ENCODE peak calls at places on chromosomes 12 and 14, in six cellular contexts. L is astrocyte of the spinal cord; Y is GM12878; E is SK-N-SH; D is HFF-Myc; K is stimulated activated CD8-positive, alpha-beta memory T cell treated with anti-CD3 and anti-CD28 coated beads, Interleukin-7, amount 100 ng/mL, for 4 hours. H is an unnamed sample.
A peak's percentile ranks its signal among the peaks of the same experiment; 100 is the strongest.

GRCh38 chr12:9699898-9700605 is 30.5 kb downstream of the CLEC2D start:
- DNase-seq in K (no peak), Y (no peak), D (no peak), E (no peak), L (no peak), H (no peak)

GRCh38 chr14:61145258-61145902 is 135.8 kb downstream of the TMEM30B start:
- DNase-seq in L (peak; percentile 95), D (peak; percentile 96), K (no peak), Y (no peak), E (peak; percentile 53), H (no peak)

GRCh38 chr12:87270894-87271293 is 758.3 kb downstream of the C12orf50 start:
- DNase-seq in Y (no peak), E (no peak), D (no peak), L (peak; percentile 31), K (no peak), H (no peak)

GRCh38 chr14:31205681-31206535 is 1.7 kb downstream of the HECTD1 start:
- DNase-seq in E (peak; percentile 21), D (no peak), Y (no peak), L (peak; percentile 72), K (no peak), H (no peak)

GRCh38 chr12:52867636-52868035 is 18.8 kb upstream of the KRT78 start:
- DNase-seq in E (no peak), D (no peak), Y (no peak), K (peak; percentile 34), L (no peak), H (no peak)

GRCh38 chr12:53254816-53255545 is 13.1 kb upstream of the ESPL1 start:
- DNase-seq in K (no peak), D (no peak), E (no peak), L (no peak), Y (no peak), H (no peak)

GRCh38 chr12:113831016-113831415 is 135.1 kb downstream of the RBM19 start:
- DNase-seq in K (no peak), E (no peak), L (peak; percentile 77), Y (no peak), D (no peak), H (no peak)

GRCh38 chr14:54606178-54606577 is 39.2 kb downstream of the SAMD4A start:
- DNase-seq in L (peak; percentile 47), Y (no peak), D (peak; percentile 67), E (no peak), K (no peak), H (no peak)

GRCh38 chr12:56851462-56851861 is 82.7 kb downstream of the SDR9C7 start:
- DNase-seq in K (no peak), L (no peak), D (no peak), E (no peak), Y (no peak), H (no peak)

GRCh38 chr12:92039048-92039447 is 106.6 kb downstream of the BTG1 start:
- DNase-seq in K (no peak), E (no peak), L (no peak), Y (no peak), D (no peak), H (no peak)

GRCh38 chr12:42162198-42162597 is 17.5 kb upstream of the GXYLT1 start:
- DNase-seq in E (no peak), L (peak; percentile 24), Y (no peak), K (no peak), D (no peak), H (no peak)

GRCh38 chr12:98533723-98534251 is 18.4 kb downstream of the TMPO start:
- DNase-seq in D (no peak), E (no peak), K (no peak), L (peak; percentile 26), Y (no peak), H (no peak)

GRCh38 chr12:5244513-5244972 is 187.4 kb upstream of the NTF3 start:
- DNase-seq in Y (no peak), L (no peak), K (no peak), E (no peak), D (no peak), H (no peak)

GRCh38 chr14:71687115-71687836 is 245.0 kb upstream of the RGS6 start:
- DNase-seq in K (no peak), E (no peak), Y (no peak), D (no peak), L (no peak), H (no peak)

GRCh38 chr12:6324936-6325750 is 14.7 kb downstream of the PLEKHG6 start:
- DNase-seq in D (no peak), E (no peak), Y (no peak), K (no peak), L (no peak), H (no peak)

GRCh38 chr12:96534339-96534738 is 45.0 kb downstream of the CFAP54 start:
- DNase-seq in D (no peak), L (no peak), E (no peak), K (no peak), Y (no peak), H (no peak)

GRCh38 chr14:105092124-105092911 is 27.1 kb upstream of the GPR132 start:
- DNase-seq in D (no peak), Y (no peak), E (peak; percentile 72), L (no peak), K (no peak), H (no peak)

GRCh38 chr14:95256011-95256775 is 63.5 kb downstream of the CLMN start:
- DNase-seq in E (no peak), K (no peak), D (no peak), Y (no peak), L (no peak), H (peak; percentile 90)

GRCh38 chr12:51814311-51815088 is 34.0 kb downstream of the FIGNL2 start:
- DNase-seq in Y (no peak), L (peak; percentile 56), K (no peak), D (peak; percentile 27), E (peak; percentile 95), H (no peak)

GRCh38 chr14:72665259-72665658 is 228.6 kb downstream of the DPF3 start:
- DNase-seq in K (no peak), Y (no peak), L (peak; percentile 97), D (peak; percentile 64), E (no peak), H (no peak)

GRCh38 chr12:57224973-57225679 is 4.4 kb upstream of the SHMT2 start:
- DNase-seq in K (no peak), E (no peak), L (no peak), D (no peak), Y (no peak), H (peak; percentile 57)

GRCh38 chr12:67452119-67452805 is 183.1 kb downstream of the CAND1 start:
- DNase-seq in L (no peak), D (no peak), K (no peak), Y (peak; percentile 96), E (no peak), H (no peak)

GRCh38 chr12:64103821-64104220 is 118.3 kb downstream of the KICS2 start:
- DNase-seq in K (no peak), L (no peak), Y (no peak), D (no peak), E (no peak), H (no peak)

GRCh38 chr12:13425766-13426165 is 229.2 kb downstream of the EMP1 start:
- DNase-seq in D (no peak), Y (no peak), L (peak; percentile 81), E (no peak), K (no peak), H (no peak)

GRCh38 chr14:74244115-74244514 is 4.9 kb downstream of the VSX2 start:
- DNase-seq in D (no peak), Y (no peak), K (no peak), E (no peak), L (no peak), H (no peak)

GRCh38 chr14:101119830-101120571 is 216.5 kb upstream of the RTL1 start:
- DNase-seq in K (no peak), E (peak; percentile 61), Y (no peak), D (no peak), L (no peak), H (no peak)

GRCh38 chr14:63276492-63277342 is 42.0 kb downstream of the GPHB5 start:
- DNase-seq in L (peak; percentile 59), Y (no peak), E (peak; percentile 48), D (peak; percentile 35), K (no peak), H (peak; percentile 45)

GRCh38 chr12:26633591-26634210 is 199.3 kb downstream of the ITPR2 start:
- DNase-seq in E (no peak), Y (no peak), K (no peak), L (peak; percentile 66), D (peak; percentile 66), H (no peak)

GRCh38 chr14:22333408-22334274 is 255.4 kb downstream of the DAD1 start:
- DNase-seq in D (peak; percentile 16), Y (no peak), E (no peak), L (peak; percentile 61), K (no peak), H (no peak)

GRCh38 chr12:124474709-124475108 is 92.7 kb downstream of the NCOR2 start:
- DNase-seq in Y (no peak), L (no peak), K (no peak), D (no peak), E (no peak), H (no peak)

GRCh38 chr14:60565211-60565610 is 56.3 kb downstream of the SIX6 start:
- DNase-seq in E (no peak), L (peak; percentile 85), D (no peak), K (no peak), Y (no peak), H (no peak)

GRCh38 chr12:52213541-52214420 is 19.3 kb upstream of the KRT7 start:
- DNase-seq in Y (no peak), L (peak; percentile 77), E (peak; percentile 82), D (no peak), K (no peak), H (peak; percentile 51)

H was measured in NCI-H187.